ENCODE peak calls at places on chromosome 4, in four cellular contexts. M, S, W and E are unnamed samples.

GRCh38 chr4:121676388-121677075 is 20.2 kb downstream of the ANXA5 start:
- DNase-seq in W (no peak), S (no peak), M (no peak), E (no peak)

GRCh38 chr4:185096032-185096653 is 46.9 kb upstream of the SLC25A4 start:
- DNase-seq in W (no peak), S (peak), M (no peak), E (no peak)

GRCh38 chr4:82797048-82797590 is 1.5 kb downstream of the SCD5 start:
- DNase-seq in W (no peak), M (no peak), S (no peak), E (no peak)

GRCh38 chr4:186149872-186150271 is 41.5 kb upstream of the CYP4V2 start:
- DNase-seq in S (no peak), W (no peak), M (no peak), E (no peak)

GRCh38 chr4:53847935-53848334 is 216.5 kb downstream of the CHIC2 start:
- DNase-seq in M (no peak), W (no peak), S (no peak), E (no peak)

GRCh38 chr4:154416183-154416543 is 75.4 kb downstream of the DCHS2 start:
- DNase-seq in M (no peak), S (peak), W (no peak), E (no peak)

GRCh38 chr4:8665406-8666360 is 73.1 kb downstream of the CPZ start:
- DNase-seq in W (no peak), M (no peak), S (no peak), E (no peak)

GRCh38 chr4:98996056-98996941 is 778 bp downstream of the METAP1 start:
- DNase-seq in M (no peak), W (no peak), S (peak), E (peak)

GRCh38 chr4:135098061-135098460 is 896.5 kb upstream of the PABPC4L start:
- DNase-seq in M (no peak), W (no peak), S (no peak), E (no peak)
- TF ChIP-seq SPI1 in M (no peak), W (no peak), S (no peak), E (no peak)

GRCh38 chr4:16791460-16791859 is 107.0 kb downstream of the LDB2 start:
- DNase-seq in W (no peak), M (no peak), S (no peak), E (no peak)

GRCh38 chr4:16790508-16790907 is 107.9 kb downstream of the LDB2 start:
- DNase-seq in M (no peak), S (no peak), W (no peak), E (no peak)

DNA sequence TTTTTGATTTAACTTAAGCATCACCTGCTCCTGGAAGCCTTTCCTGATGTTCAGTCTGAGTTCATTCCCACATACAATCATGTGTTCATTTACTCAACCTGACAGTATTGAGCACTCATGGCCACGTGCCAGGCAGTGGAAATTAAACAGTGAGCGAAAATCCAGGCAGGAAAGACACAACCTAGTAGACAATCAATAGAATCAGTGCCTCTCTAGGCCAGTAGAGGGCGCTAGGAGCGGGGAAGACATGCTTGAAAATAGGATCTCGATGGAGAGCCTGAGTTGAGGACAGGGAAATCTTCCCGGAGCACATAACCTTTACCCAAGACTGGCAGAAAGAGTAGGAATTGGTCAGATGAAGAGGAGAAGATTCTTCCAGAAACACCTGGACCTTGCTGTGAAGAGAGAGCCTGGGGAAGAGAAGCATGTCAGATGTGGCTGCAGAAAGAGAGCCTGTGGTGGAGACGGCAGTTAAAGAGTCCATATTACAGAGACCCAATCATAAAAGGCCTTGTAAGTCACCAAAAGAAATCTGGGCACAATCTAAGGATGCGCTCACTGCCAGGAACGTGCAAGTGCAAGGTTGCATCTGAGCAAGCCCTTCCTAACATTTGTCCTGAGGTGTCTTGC is 103.5 kb downstream of the LDB2 start:
- DNase-seq in W (no peak), M (peak), S (peak), E (peak)
- TF ChIP-seq SPI1 in W (no peak), M (no peak), S (no peak), E (no peak)

GRCh38 chr4:176779421-176779820 is 13.3 kb downstream of the VEGFC start:
- DNase-seq in S (no peak), W (no peak), M (no peak), E (no peak)

GRCh38 chr4:176775326-176775725 is 17.4 kb downstream of the VEGFC start:
- DNase-seq in M (no peak), S (no peak), W (no peak), E (no peak)

GRCh38 chr4:176778063-176778462 is 14.7 kb downstream of the VEGFC start:
- DNase-seq in W (no peak), S (no peak), M (no peak), E (no peak)

GRCh38 chr4:176780995-176781738 is 11.6 kb downstream of the VEGFC start:
- DNase-seq in S (no peak), W (no peak), M (no peak), E (no peak)

DNA sequence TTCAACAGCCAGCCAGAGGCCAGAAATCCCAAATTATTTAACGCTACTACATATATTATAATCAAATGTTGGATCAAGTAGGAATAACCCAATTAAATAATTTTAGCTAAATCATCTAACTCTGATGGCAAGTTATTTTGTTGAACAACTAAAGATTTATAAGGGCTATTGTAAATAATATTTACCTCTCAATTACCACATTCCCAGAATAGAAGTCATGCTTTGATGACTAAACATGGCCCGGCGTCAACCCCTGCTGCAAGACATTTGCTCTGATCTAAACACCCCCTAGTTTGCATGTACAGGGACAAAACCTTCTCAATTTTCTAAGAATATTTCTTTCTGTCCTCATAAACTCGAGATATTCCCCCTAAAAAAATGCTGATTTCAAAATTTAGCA is 14.2 kb downstream of the VEGFC start:
- DNase-seq in M (no peak), S (no peak), W (no peak), E (no peak)
- TF ChIP-seq SPI1 in M (no peak), S (no peak), W (no peak), E (no peak)

DNA sequence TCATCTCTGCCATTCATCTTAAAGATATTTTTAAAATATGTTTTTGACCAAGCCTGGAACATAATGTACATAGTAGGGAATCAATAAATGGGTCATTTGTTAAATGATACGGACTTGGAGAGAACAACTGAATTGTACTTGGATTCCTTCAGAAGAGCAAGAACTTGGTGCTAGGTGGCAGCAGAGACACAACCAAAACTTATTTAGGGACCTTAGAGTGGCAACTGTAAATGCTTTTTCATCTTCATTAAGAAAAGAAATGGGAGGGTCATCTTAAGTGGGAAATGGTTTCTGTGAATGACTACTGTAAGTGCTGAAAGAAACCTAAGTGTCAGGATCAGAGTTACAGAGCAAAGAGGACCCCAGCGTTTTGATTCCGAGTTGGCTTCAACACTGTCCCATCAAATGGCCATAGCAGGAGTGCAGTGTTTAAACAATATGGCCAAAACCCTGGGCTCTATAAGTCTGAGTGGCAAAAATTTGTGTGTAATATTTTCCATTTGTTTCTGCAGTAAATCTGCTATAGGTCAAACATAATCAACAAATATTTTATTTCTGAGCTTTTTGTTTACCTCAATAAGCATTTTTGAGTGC is 213.6 kb downstream of the PALLD start:
- DNase-seq in W (no peak), M (no peak), S (no peak), E (no peak)
- TF ChIP-seq SPI1 in W (no peak), M (no peak), S (no peak), E (no peak)

GRCh38 chr4:108874806-108875205 is 112.0 kb upstream of the ETNPPL start:
- DNase-seq in M (no peak), S (no peak), W (no peak), E (no peak)

GRCh38 chr4:108877821-108878220 is 115.0 kb upstream of the ETNPPL start:
- DNase-seq in M (no peak), S (no peak), W (no peak), E (no peak)

GRCh38 chr4:108884596-108884995 is 121.7 kb upstream of the ETNPPL start:
- DNase-seq in M (no peak), W (no peak), S (no peak), E (no peak)

GRCh38 chr4:108881190-108881589 is 118.3 kb upstream of the ETNPPL start:
- DNase-seq in M (no peak), S (no peak), W (no peak), E (no peak)

GRCh38 chr4:108878781-108879180 is 115.9 kb upstream of the ETNPPL start:
- DNase-seq in W (no peak), S (no peak), M (no peak), E (no peak)
- TF ChIP-seq SPI1 in W (no peak), S (no peak), M (no peak), E (no peak)

GRCh38 chr4:147714575-147715401 is 17.1 kb upstream of the ARHGAP10 start:
- DNase-seq in S (no peak), W (no peak), M (no peak), E (no peak)

GRCh38 chr4:147707892-147708672 is 23.8 kb upstream of the ARHGAP10 start:
- DNase-seq in W (no peak), M (no peak), S (peak), E (no peak)

GRCh38 chr4:147704846-147705245 is 20.9 kb upstream of the PRMT9 start:
- DNase-seq in M (no peak), S (no peak), W (no peak), E (no peak)

GRCh38 chr4:147709999-147710398 is 21.9 kb upstream of the ARHGAP10 start:
- DNase-seq in W (no peak), S (no peak), M (no peak), E (no peak)
- TF ChIP-seq SPI1 in W (no peak), S (no peak), M (no peak), E (no peak)

GRCh38 chr4:2064276-2064991 is 5.3 kb downstream of the NAT8L start:
- DNase-seq in M (no peak), S (peak), W (no peak), E (no peak)
- TF ChIP-seq SPI1 in M (no peak), S (no peak), W (no peak), E (no peak)

GRCh38 chr4:88672987-88673386 is 24.6 kb downstream of the NAP1L5 start:
- DNase-seq in M (no peak), W (no peak), S (peak), E (no peak)
- TF ChIP-seq SPI1 in M (no peak), W (no peak), S (no peak), E (no peak)

DNA sequence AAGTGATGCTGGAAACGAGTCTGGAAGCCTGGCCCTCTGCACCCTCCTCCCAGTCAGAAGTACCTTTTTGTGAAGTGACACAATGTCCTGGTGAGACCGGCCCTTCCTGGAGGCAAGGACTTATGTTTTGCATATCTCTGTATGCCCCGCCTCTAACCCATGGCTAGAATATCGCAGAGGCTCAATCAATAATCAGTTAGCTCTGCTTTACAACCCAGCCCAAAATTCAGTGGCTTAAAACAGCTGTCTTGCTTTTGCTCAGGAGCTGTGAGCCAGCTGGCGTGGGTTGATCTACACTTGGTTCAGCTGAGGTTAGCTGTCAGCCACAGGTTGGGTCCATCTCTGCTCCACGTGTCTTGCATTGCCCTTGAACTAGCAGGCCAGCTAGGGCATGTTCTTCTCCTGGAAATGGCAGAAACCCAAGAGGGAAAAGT is 98.8 kb upstream of the METTL14 start:
- DNase-seq in M (no peak), W (no peak), S (no peak), E (no peak)
- TF ChIP-seq SPI1 in M (no peak), W (no peak), S (no peak), E (no peak)